ENCODE peak calls at places on chromosomes 1 and 21, in six cellular contexts. R, B, L, Q, E and G are unnamed samples.

GRCh38 chr21:17925000-17925610 is 105.9 kb upstream of the C21orf91 start:
- DNase-seq in R (peak), B (peak), L (peak), Q (peak), E (no peak), G (peak)

GRCh38 chr1:1068374-1069060 is 5.6 kb downstream of the RNF223 start:
- DNase-seq in R (no peak), B (peak), L (no peak), Q (no peak), E (peak), G (peak)

GRCh38 chr1:1921459-1921862 is 2.4 kb upstream of the TMEM52 start:
- DNase-seq in R (no peak), B (no peak), L (no peak), Q (no peak), E (peak), G (no peak)

GRCh38 chr1:228494044-228494353 is 6.8 kb downstream of the RNF187 start:
- DNase-seq in R (no peak), B (no peak), L (no peak), Q (no peak), E (no peak), G (no peak)

GRCh38 chr1:1213153-1213918 is 617 bp downstream of the TNFRSF4 start:
- DNase-seq in R (no peak), B (peak), L (no peak), Q (no peak), E (no peak), G (no peak)

GRCh38 chr1:21961337-21961736 is 15.5 kb upstream of the CELA3B start:
- DNase-seq in R (no peak), B (no peak), L (no peak), Q (no peak), E (no peak), G (no peak)

GRCh38 chr1:15758953-15759661 is 512 bp downstream of the FBLIM1 start:
- DNase-seq in R (no peak), B (no peak), L (no peak), Q (no peak), E (no peak), G (no peak)

GRCh38 chr1:44485229-44485932 is 80.3 kb downstream of the RNF220 start:
- DNase-seq in R (peak), B (no peak), L (peak), Q (no peak), E (no peak), G (no peak)

GRCh38 chr1:45272943-45273342 is 53.8 kb upstream of the HPDL start:
- DNase-seq in R (no peak), B (no peak), L (peak), Q (no peak), E (no peak), G (no peak)

GRCh38 chr1:56645663-56646330 is 683 bp downstream of the PRKAA2 start:
- DNase-seq in R (no peak), B (no peak), L (no peak), Q (no peak), E (no peak), G (no peak)

GRCh38 chr1:52641307-52641706 is 8.3 kb downstream of the SHISAL2A start:
- DNase-seq in R (no peak), B (no peak), L (no peak), Q (no peak), E (no peak), G (no peak)

GRCh38 chr1:201347498-201348210 is 29.8 kb downstream of the TNNT2 start:
- DNase-seq in R (no peak), B (no peak), L (no peak), Q (no peak), E (peak), G (no peak)

GRCh38 chr1:237873487-237873927 is 17.2 kb downstream of the ZP4 start:
- DNase-seq in R (no peak), B (no peak), L (peak), Q (no peak), E (no peak), G (no peak)

GRCh38 chr1:232890340-232890953 is 60.0 kb upstream of the NTPCR start:
- DNase-seq in R (no peak), B (no peak), L (no peak), Q (no peak), E (no peak), G (no peak)

GRCh38 chr1:184389446-184389845 is 2.6 kb downstream of the C1orf21 start:
- DNase-seq in R (no peak), B (no peak), L (no peak), Q (no peak), E (no peak), G (no peak)

GRCh38 chr1:232655041-232655745 is 25.3 kb upstream of the SIPA1L2 start:
- DNase-seq in R (no peak), B (no peak), L (no peak), Q (no peak), E (no peak), G (no peak)

GRCh38 chr21:44949161-44950015 is 9.6 kb downstream of the SLX9 start:
- DNase-seq in R (no peak), B (peak), L (no peak), Q (peak), E (peak), G (no peak)

GRCh38 chr1:167909691-167910180 is 4.2 kb downstream of the ADCY10 start:
- DNase-seq in R (no peak), B (no peak), L (no peak), Q (no peak), E (no peak), G (no peak)

GRCh38 chr1:22710688-22711024 is at the start of gene EPHB2:
- DNase-seq in R (peak), B (peak), L (no peak), Q (no peak), E (peak), G (no peak)

GRCh38 chr21:22174746-22175145 is 1176.5 kb downstream of the NCAM2 start:
- DNase-seq in R (no peak), B (no peak), L (no peak), Q (no peak), E (no peak), G (no peak)

GRCh38 chr1:234519506-234519905 is 40.5 kb upstream of the TARBP1 start:
- DNase-seq in R (no peak), B (no peak), L (no peak), Q (no peak), E (no peak), G (no peak)

GRCh38 chr1:96845464-96845863 is 123.9 kb downstream of the PTBP2 start:
- DNase-seq in R (no peak), B (peak), L (no peak), Q (no peak), E (no peak), G (no peak)

GRCh38 chr1:215475719-215476525 is 91.2 kb upstream of the KCTD3 start:
- DNase-seq in R (no peak), B (no peak), L (peak), Q (no peak), E (no peak), G (peak)

GRCh38 chr1:93827633-93828436 is 51.2 kb downstream of the DNTTIP2 start:
- DNase-seq in R (no peak), B (no peak), L (no peak), Q (no peak), E (no peak), G (no peak)

GRCh38 chr1:107782192-107782845 is 182.7 kb downstream of the VAV3 start:
- DNase-seq in R (peak), B (peak), L (peak), Q (no peak), E (no peak), G (peak)

GRCh38 chr1:5936621-5937372 is 55.4 kb downstream of the NPHP4 start:
- DNase-seq in R (no peak), B (no peak), L (no peak), Q (no peak), E (no peak), G (no peak)

GRCh38 chr1:28147264-28148094 is 29.0 kb downstream of the PTAFR start:
- DNase-seq in R (no peak), B (no peak), L (no peak), Q (no peak), E (no peak), G (no peak)

GRCh38 chr1:48082271-48082925 is 85.2 kb upstream of the TRABD2B start:
- DNase-seq in R (peak), B (no peak), L (no peak), Q (no peak), E (no peak), G (peak)

GRCh38 chr1:75310067-75310466 is 175.9 kb downstream of the LHX8 start:
- DNase-seq in R (no peak), B (no peak), L (no peak), Q (no peak), E (no peak), G (no peak)

GRCh38 chr1:30642391-30643120 is 80.8 kb downstream of the MATN1 start:
- DNase-seq in R (no peak), B (no peak), L (no peak), Q (no peak), E (peak), G (no peak)

GRCh38 chr1:206842851-206843250 is 22.6 kb upstream of the IL20 start:
- DNase-seq in R (no peak), B (no peak), L (no peak), Q (no peak), E (no peak), G (no peak)

GRCh38 chr1:150579110-150579954 is at the start of gene MCL1:
- DNase-seq in R (peak), B (peak), L (peak), Q (peak), E (peak), G (peak)

GRCh38 chr1:68218485-68218884 is 13.8 kb downstream of the WLS start:
- DNase-seq in R (no peak), B (no peak), L (no peak), Q (no peak), E (no peak), G (no peak)

GRCh38 chr1:211695135-211695816 is 19.9 kb upstream of the NEK2 start:
- DNase-seq in R (no peak), B (no peak), L (no peak), Q (no peak), E (no peak), G (no peak)

GRCh38 chr1:230125633-230126528 is 58.8 kb downstream of the GALNT2 start:
- DNase-seq in R (no peak), B (no peak), L (no peak), Q (no peak), E (no peak), G (no peak)

GRCh38 chr1:224988042-224988441 is 58.6 kb downstream of the DNAH14 start:
- DNase-seq in R (no peak), B (no peak), L (no peak), Q (no peak), E (no peak), G (no peak)